ENCODE peak calls at places on chromosomes 13 and 19, in five cellular contexts. One of them, this sample, is unnamed.

GRCh38 chr13:35225582-35225981 is 250.9 kb downstream of the MAB21L1 start:
- DNase-seq in A549: no peak
- DNase-seq in H1: no peak
- DNase-seq in HepG2: no peak
- DNase-seq in IMR-90: no peak
- DNase-seq in this sample: no peak

GRCh38 chr19:12782424-12783225 is 7.3 kb upstream of the HOOK2 start:
- DNase-seq in H1: no peak
- DNase-seq in HepG2: no peak
- DNase-seq in A549: no peak
- DNase-seq in IMR-90: peak
- DNase-seq in this sample: no peak

GRCh38 chr19:11423804-11424318 is 4.7 kb upstream of the RGL3 start:
- DNase-seq in A549: no peak
- DNase-seq in H1: no peak
- DNase-seq in IMR-90: no peak
- DNase-seq in HepG2: no peak
- DNase-seq in this sample: no peak

GRCh38 chr13:84265365-84265764 is 383.1 kb upstream of the SLITRK1 start:
- DNase-seq in A549: no peak
- DNase-seq in IMR-90: no peak
- DNase-seq in HepG2: no peak
- DNase-seq in H1: no peak
- DNase-seq in this sample: no peak

GRCh38 chr13:46586766-46587509 is 34.0 kb downstream of the LRCH1 start:
- DNase-seq in H1: no peak
- DNase-seq in A549: no peak
- DNase-seq in IMR-90: no peak
- DNase-seq in HepG2: no peak
- DNase-seq in this sample: no peak

GRCh38 chr13:33846306-33847062 is 28.5 kb downstream of the RFC3 start:
- DNase-seq in HepG2: no peak
- DNase-seq in A549: no peak
- DNase-seq in H1: no peak
- DNase-seq in IMR-90: no peak
- DNase-seq in this sample: no peak

GRCh38 chr13:29693297-29693945 is 97.9 kb upstream of the SLC7A1 start:
- DNase-seq in IMR-90: no peak
- DNase-seq in HepG2: no peak
- DNase-seq in H1: no peak
- DNase-seq in A549: no peak
- DNase-seq in this sample: no peak

GRCh38 chr19:14369399-14370168 is 11.7 kb upstream of the ADGRE5 start:
- DNase-seq in A549: no peak
- DNase-seq in IMR-90: peak
- DNase-seq in H1: no peak
- DNase-seq in HepG2: no peak
- DNase-seq in this sample: no peak

GRCh38 chr13:62626771-62627170 is 1211.1 kb upstream of the PCDH20 start:
- DNase-seq in HepG2: peak
- DNase-seq in A549: no peak
- DNase-seq in H1: peak
- DNase-seq in IMR-90: no peak
- DNase-seq in this sample: no peak

GRCh38 chr13:101565327-101565726 is 112.9 kb downstream of the ITGBL1 start:
- DNase-seq in A549: no peak
- DNase-seq in H1: no peak
- DNase-seq in HepG2: no peak
- DNase-seq in IMR-90: no peak
- DNase-seq in this sample: no peak

GRCh38 chr13:25295228-25295627 is 6.2 kb upstream of the NUP58 start:
- DNase-seq in IMR-90: peak
- DNase-seq in A549: no peak
- DNase-seq in HepG2: no peak
- DNase-seq in H1: no peak
- DNase-seq in this sample: no peak

GRCh38 chr13:25286969-25287961 is at the start of gene MTMR6:
- DNase-seq in H1: peak
- DNase-seq in IMR-90: peak
- DNase-seq in HepG2: peak
- DNase-seq in A549: peak
- DNase-seq in this sample: peak

GRCh38 chr13:25291691-25292090 is 4.4 kb upstream of the MTMR6 start:
- DNase-seq in HepG2: no peak
- DNase-seq in A549: no peak
- DNase-seq in H1: no peak
- DNase-seq in IMR-90: no peak
- DNase-seq in this sample: no peak

GRCh38 chr13:25288966-25289365 is 1.7 kb upstream of the MTMR6 start:
- DNase-seq in A549: no peak
- DNase-seq in H1: no peak
- DNase-seq in IMR-90: no peak
- DNase-seq in HepG2: no peak
- DNase-seq in this sample: no peak

GRCh38 chr13:25292301-25292700 is 5.0 kb upstream of the MTMR6 start:
- DNase-seq in IMR-90: peak
- DNase-seq in H1: no peak
- DNase-seq in HepG2: no peak
- DNase-seq in A549: no peak
- DNase-seq in this sample: no peak
- TF ChIP-seq CEBPB in IMR-90: no peak
- TF ChIP-seq CEBPB in H1: no peak
- TF ChIP-seq CEBPB in HepG2: no peak
- TF ChIP-seq CEBPB in A549: no peak
- TF ChIP-seq CEBPB in this sample: no peak

GRCh38 chr19:5218255-5218855 is 122.3 kb downstream of the PTPRS start:
- DNase-seq in H1: no peak
- DNase-seq in IMR-90: no peak
- DNase-seq in HepG2: no peak
- DNase-seq in A549: no peak
- DNase-seq in this sample: no peak

GRCh38 chr19:5218963-5219530 is 121.6 kb downstream of the PTPRS start:
- DNase-seq in HepG2: no peak
- DNase-seq in H1: no peak
- DNase-seq in IMR-90: no peak
- DNase-seq in A549: no peak
- DNase-seq in this sample: no peak

GRCh38 chr19:5220361-5220760 is 120.3 kb downstream of the PTPRS start:
- DNase-seq in IMR-90: no peak
- DNase-seq in H1: no peak
- DNase-seq in A549: no peak
- DNase-seq in HepG2: no peak
- DNase-seq in this sample: no peak

GRCh38 chr19:5220866-5221265 is 119.7 kb downstream of the PTPRS start:
- DNase-seq in IMR-90: no peak
- DNase-seq in HepG2: no peak
- DNase-seq in A549: no peak
- DNase-seq in H1: no peak
- DNase-seq in this sample: no peak

DNA sequence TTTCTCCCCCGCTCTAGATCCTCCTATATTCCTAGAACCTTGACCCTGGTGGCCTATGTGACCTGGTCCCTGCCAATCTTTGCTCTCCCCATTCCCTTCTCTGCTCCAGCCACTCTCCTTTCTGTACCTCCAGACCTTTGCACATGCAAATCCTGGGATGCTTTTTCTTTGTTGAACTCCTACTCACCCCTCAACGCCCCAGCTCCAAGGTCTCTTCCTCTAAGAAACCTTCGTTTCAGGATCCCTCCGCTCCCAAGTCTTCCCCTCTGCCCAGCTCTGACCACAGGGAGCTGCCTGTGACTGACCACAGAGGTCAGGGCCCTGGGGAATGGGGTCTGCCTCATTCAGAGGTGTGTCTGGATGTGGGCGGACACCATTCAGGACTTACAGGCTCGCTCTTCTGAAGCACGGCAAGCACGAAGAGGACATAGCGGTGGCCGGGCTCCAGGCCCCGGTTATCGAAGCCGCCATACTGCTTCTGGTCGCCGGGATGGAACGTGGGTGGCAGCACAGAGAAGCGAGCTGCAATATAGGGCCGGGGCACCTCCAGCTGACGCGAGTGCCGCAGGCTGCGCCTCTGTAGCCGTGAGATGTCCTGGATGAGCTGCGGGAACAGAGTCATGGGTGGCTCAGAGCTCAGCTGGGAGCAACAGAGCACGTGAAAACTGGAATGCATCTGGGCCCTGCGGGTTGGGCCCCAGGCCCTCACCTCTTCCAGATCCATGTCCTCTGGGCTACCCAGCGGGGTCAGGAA is 120.9 kb downstream of the PTPRS start:
- DNase-seq in H1: no peak
- DNase-seq in A549: no peak
- DNase-seq in HepG2: no peak
- DNase-seq in IMR-90: no peak
- DNase-seq in this sample: no peak
- TF ChIP-seq CEBPB in H1: no peak
- TF ChIP-seq CEBPB in A549: no peak
- TF ChIP-seq CEBPB in HepG2: no peak
- TF ChIP-seq CEBPB in IMR-90: no peak
- TF ChIP-seq CEBPB in this sample: no peak

DNA sequence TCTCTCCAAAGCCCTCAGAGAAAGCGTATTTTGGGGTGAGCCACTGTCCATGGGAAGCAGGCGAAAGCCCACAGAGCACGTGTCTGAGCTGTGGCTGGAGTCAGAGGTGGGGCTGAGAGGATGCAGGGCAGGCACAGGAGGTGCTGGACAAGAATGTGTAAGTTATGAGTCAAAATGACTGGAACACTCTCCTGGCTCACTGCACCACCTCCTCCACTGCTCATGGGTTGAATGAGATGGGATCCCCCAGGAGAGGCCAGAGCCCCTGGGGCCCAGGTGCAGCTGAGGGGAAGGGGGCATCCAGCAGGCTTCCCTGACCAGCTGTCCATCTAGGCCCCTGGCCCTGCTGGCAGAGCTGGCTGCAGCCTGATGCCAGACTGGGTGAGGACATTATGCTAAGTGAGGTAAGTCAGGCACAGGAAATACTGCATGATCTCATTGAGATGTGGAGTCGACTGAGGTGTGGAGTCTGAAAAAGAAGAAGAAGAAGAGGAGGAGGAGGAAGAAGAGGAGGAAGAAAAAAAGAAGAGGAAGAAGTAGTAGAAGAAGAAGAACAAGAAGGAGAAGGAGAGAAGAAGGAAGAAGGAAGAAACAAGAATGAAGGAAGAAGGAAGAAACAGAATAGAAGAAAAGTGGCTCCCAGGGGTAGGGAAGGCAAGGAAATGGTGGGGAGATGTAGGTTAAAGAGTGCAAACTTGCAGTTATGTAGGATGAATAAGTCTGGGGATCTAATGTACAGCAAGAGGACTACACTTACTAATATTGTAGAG is 747.4 kb downstream of the UQCRFS1 start:
- DNase-seq in IMR-90: no peak
- DNase-seq in A549: no peak
- DNase-seq in HepG2: no peak
- DNase-seq in H1: no peak
- DNase-seq in this sample: no peak
- TF ChIP-seq CEBPB in IMR-90: no peak
- TF ChIP-seq CEBPB in A549: no peak
- TF ChIP-seq CEBPB in HepG2: no peak
- TF ChIP-seq CEBPB in H1: no peak
- TF ChIP-seq CEBPB in this sample: no peak

DNA sequence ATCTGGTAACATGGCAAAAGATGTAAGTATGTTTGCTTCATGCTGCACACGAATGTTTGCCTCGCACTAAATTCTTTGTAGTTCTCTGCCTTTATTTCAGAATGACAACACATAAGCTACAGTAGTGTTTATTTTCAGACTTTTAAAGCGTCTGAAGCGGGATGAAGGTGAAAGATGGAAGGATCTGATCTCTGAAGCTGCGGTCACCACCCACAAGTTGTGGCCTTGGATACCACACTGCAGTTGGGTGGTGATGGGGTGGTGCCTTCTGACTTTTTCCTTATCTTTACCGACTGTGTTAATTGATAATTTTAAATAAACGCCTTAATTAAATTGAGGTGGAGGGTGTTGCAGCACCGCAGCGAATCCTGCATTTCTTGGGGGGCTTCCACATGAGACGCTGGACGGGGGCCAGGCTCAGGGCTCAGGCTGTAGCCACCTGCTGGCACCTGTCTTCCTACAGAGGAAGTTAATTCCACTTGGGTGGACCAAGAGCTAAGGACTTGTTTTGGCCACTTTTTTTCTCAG is 1.3 kb downstream of the TFDP1 start:
- DNase-seq in A549: no peak
- DNase-seq in IMR-90: no peak
- DNase-seq in HepG2: no peak
- DNase-seq in H1: no peak
- DNase-seq in this sample: no peak
- TF ChIP-seq CEBPB in A549: no peak
- TF ChIP-seq CEBPB in IMR-90: no peak
- TF ChIP-seq CEBPB in HepG2: no peak
- TF ChIP-seq CEBPB in H1: no peak
- TF ChIP-seq CEBPB in this sample: no peak

GRCh38 chr13:42524487-42525034 is 49.4 kb upstream of the TNFSF11 start:
- DNase-seq in H1: no peak
- DNase-seq in IMR-90: no peak
- DNase-seq in A549: no peak
- DNase-seq in HepG2: no peak
- DNase-seq in this sample: peak
- TF ChIP-seq CEBPB in H1: no peak
- TF ChIP-seq CEBPB in IMR-90: no peak
- TF ChIP-seq CEBPB in A549: no peak
- TF ChIP-seq CEBPB in HepG2: no peak
- TF ChIP-seq CEBPB in this sample: no peak

GRCh38 chr19:46412034-46412982 is 1.1 kb downstream of the CCDC8 start:
- DNase-seq in HepG2: no peak
- DNase-seq in A549: no peak
- DNase-seq in IMR-90: no peak
- DNase-seq in H1: no peak
- DNase-seq in this sample: no peak
- TF ChIP-seq CEBPB in HepG2: no peak
- TF ChIP-seq CEBPB in A549: no peak
- TF ChIP-seq CEBPB in IMR-90: no peak
- TF ChIP-seq CEBPB in H1: no peak
- TF ChIP-seq CEBPB in this sample: no peak

GRCh38 chr19:18856385-18857126 is 24.8 kb downstream of the UPF1 start:
- DNase-seq in HepG2: no peak
- DNase-seq in A549: no peak
- DNase-seq in H1: no peak
- DNase-seq in IMR-90: no peak
- DNase-seq in this sample: no peak
- TF ChIP-seq CEBPB in HepG2: no peak
- TF ChIP-seq CEBPB in A549: no peak
- TF ChIP-seq CEBPB in H1: no peak
- TF ChIP-seq CEBPB in IMR-90: no peak
- TF ChIP-seq CEBPB in this sample: no peak

GRCh38 chr19:45498411-45499195 is at the start of gene PPM1N:
- DNase-seq in HepG2: no peak
- DNase-seq in H1: no peak
- DNase-seq in IMR-90: peak
- DNase-seq in A549: no peak
- DNase-seq in this sample: no peak
- TF ChIP-seq CEBPB in HepG2: no peak
- TF ChIP-seq CEBPB in H1: no peak
- TF ChIP-seq CEBPB in IMR-90: no peak
- TF ChIP-seq CEBPB in A549: no peak
- TF ChIP-seq CEBPB in this sample: no peak

This sample was measured in GM12878.